ENCODE peak calls at places on chromosomes 5 and 9, in four cellular contexts. M is tibial artery, R is gastrocnemius medialis, H is PC-3. O is an unnamed sample.

GRCh38 chr5:136133416-136134383 is 1.1 kb downstream of the SMAD5 start:
- DNase-seq in M (peak; percentile 38), R (no peak), H (peak; percentile 51), O (peak; percentile 85)

GRCh38 chr9:5843450-5844249 is 10.7 kb upstream of the ERMP1 start:
- DNase-seq in M (no peak), R (no peak), H (peak; percentile 66), O (peak; percentile 67)

GRCh38 chr5:91707521-91707841 is 324.4 kb upstream of the ARRDC3 start:
- DNase-seq in M (no peak), R (no peak), H (no peak), O (no peak)

GRCh38 chr9:127204771-127205470 is 59.7 kb upstream of the GARNL3 start:
- DNase-seq in M (no peak), R (peak; percentile 78), H (peak; percentile 33), O (no peak)

GRCh38 chr5:56422060-56422762 is 189.1 kb upstream of the ANKRD55 start:
- DNase-seq in M (no peak), R (no peak), H (peak; percentile 85), O (peak; percentile 75)

GRCh38 chr5:66561366-66561990 is 34.7 kb upstream of the MAST4 start:
- DNase-seq in M (no peak), R (no peak), H (no peak), O (no peak)

GRCh38 chr5:133267601-133268000 is 215.8 kb downstream of the HSPA4 start:
- DNase-seq in M (no peak), R (no peak), H (no peak), O (peak; percentile 29)

GRCh38 chr5:137954131-137954879 is 65.0 kb downstream of the PKD2L2 start:
- DNase-seq in M (no peak), R (peak; percentile 4), H (peak; percentile 65), O (no peak)

GRCh38 chr5:150386024-150386855 is 26.5 kb downstream of the CD74 start:
- DNase-seq in M (no peak), R (no peak), H (no peak), O (no peak)

GRCh38 chr9:89639367-89639795 is 34.6 kb downstream of the GADD45G start:
- DNase-seq in M (peak; percentile 81), R (peak; percentile 88), H (no peak), O (no peak)

GRCh38 chr5:9265391-9266287 is 280.2 kb downstream of the SEMA5A start:
- DNase-seq in M (no peak), R (no peak), H (peak; percentile 84), O (peak; percentile 61)

GRCh38 chr5:36875051-36875788 is 1.3 kb upstream of the NIPBL start:
- DNase-seq in M (peak; percentile 59), R (peak; percentile 28), H (peak; percentile 57), O (peak; percentile 70)

GRCh38 chr5:120457839-120458507 is 6.1 kb upstream of the PRR16 start:
- DNase-seq in M (peak; percentile 81), R (peak; percentile 57), H (peak; percentile 78), O (peak; percentile 69)

GRCh38 chr9:71984388-71985069 is 73.1 kb downstream of the C9orf85 start:
- DNase-seq in M (no peak), R (peak; percentile 89), H (peak; percentile 46), O (no peak)

GRCh38 chr5:76801803-76802195 is 17.0 kb upstream of the F2RL1 start:
- DNase-seq in M (no peak), R (no peak), H (no peak), O (no peak)

DNA sequence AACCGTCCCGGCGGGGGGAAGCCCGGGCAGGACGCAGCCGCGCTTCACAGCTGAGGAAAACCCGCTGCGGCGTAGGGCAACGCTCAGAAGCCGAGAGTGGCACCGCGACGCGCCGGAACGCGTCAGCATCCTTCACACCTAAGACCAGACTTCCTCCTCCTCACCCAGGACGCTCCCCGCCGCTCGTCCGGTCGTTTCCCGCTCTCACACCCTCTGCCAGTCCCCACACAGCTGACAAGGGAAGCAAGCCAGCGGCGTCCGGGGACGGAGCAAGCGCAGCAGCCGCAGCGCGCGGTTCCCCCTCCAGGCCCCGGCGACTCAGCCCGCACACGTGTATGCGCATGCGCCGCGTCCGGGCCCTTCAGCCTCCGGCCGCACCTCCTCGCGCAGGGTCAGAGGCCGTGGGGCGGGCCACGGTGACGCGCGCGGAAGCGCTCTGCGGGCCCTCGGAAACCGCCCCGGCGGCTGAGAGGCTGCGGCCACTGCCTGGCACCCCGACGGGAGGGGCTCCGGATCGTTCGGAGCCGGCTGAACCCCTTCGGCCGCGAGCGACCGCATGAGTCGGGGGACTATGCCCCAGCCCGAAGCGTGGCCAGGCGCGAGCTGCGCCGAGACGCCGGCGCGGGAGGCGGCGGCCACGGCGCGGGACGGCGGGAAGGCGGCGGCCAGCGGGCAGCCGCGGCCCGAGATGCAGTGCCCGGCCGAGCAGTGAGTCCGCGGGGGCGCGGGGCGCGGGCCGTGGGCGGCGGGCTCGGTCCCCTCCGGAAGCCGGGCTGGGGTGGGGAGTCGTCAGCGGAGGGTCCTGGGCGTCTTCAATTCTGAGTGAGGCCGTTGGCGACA is at the start of gene OTULIN:
- DNase-seq in M (peak; percentile 87), R (peak; percentile 78), H (peak; percentile 94), O (peak; percentile 84)
- H3K4me1 ChIP-seq in M (peaks cover 45% of the 10 kb centered on the region), R (peaks cover 26% of the 10 kb centered on the region), H (peaks cover 50% of the 10 kb centered on the region), O (peaks cover 20% of the 10 kb centered on the region)

DNA sequence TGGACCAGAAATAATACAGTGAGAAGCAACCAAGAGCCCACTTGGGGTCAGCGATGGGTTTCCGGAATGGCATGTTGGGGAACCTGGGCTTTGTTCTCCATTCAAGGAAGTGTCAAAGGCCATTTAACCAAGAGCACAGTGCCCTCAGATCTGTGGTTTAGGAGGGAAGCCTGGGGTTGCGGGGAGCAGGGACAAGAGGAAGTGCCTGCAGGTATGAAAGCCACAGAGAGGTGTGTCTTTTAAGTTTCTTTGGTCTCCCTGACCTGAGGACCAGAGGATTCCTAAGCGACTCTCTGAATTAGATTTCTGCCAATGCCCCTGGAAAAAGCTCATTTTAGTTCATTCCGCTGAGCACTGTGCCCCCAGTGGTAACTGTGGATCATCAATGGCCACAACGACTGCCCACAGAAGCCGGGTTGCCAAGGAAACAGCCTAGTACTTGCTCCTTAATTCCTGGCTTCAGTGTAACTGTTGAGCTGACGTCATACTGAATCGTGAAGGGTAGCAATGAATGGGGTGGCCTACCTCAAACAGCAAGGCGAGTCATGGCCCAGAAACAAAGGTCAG is 107.3 kb upstream of the SPIN1 start:
- DNase-seq in M (no peak), R (no peak), H (no peak), O (peak; percentile 25)
- TF ChIP-seq CTCF in M (no peak), R (no peak), H (no peak), O (no peak)

GRCh38 chr5:177547736-177548135 is 6.6 kb downstream of the FAM193B start:
- DNase-seq in M (no peak), R (no peak), H (no peak), O (no peak)
- H3K4me1 ChIP-seq in M (peaks cover 57% of the 10 kb centered on the region), R (peaks cover 82% of the 10 kb centered on the region), H (peaks cover 33% of the 10 kb centered on the region), O (peaks cover 14% of the 10 kb centered on the region)

DNA sequence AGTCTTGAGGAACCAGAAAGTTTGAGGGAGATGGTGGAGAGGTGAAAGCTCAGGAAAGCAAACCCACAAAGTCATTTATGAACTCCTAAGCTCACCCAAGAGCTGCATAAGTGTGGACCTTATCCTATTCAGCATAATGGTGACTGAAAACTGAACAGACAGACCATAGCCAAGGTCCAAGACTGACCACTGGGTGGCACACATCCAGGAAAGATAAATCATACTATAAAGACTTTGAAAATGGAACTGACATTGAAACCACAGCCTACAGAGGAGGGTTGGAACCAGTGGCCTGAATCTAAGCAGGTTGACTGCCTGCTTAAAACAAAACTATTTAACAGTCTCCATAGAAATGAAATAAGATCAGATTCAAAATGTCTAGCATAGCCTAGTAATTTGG is 121.1 kb upstream of the RGS7BP start:
- DNase-seq in M (no peak), R (no peak), H (peak; percentile 64), O (peak; percentile 46)
- TF ChIP-seq CTCF in M (no peak), R (no peak), H (peak; percentile 65), O (peak; percentile 73)

GRCh38 chr5:139640432-139641115 is 7.6 kb upstream of the CXXC5 start:
- DNase-seq in M (peak; percentile 15), R (peak; percentile 76), H (no peak), O (peak; percentile 35)
- H3K4me1 ChIP-seq in M (peaks cover 49% of the 10 kb centered on the region), R (peaks cover 80% of the 10 kb centered on the region), H (peaks cover 54% of the 10 kb centered on the region), O (peaks cover 77% of the 10 kb centered on the region)

GRCh38 chr5:154461531-154461930 is 15.7 kb downstream of the SAP30L start:
- DNase-seq in M (no peak), R (no peak), H (peak; percentile 19), O (no peak)
- TF ChIP-seq CTCF in M (no peak), R (no peak), H (peak; percentile 30), O (peak; percentile 42)

GRCh38 chr5:68220260-68220659 is 4.7 kb downstream of the PIK3R1 start:
- DNase-seq in M (no peak), R (no peak), H (no peak), O (no peak)

GRCh38 chr5:68220914-68221313 is 5.4 kb downstream of the PIK3R1 start:
- DNase-seq in M (no peak), R (no peak), H (no peak), O (no peak)

GRCh38 chr5:68222310-68222709 is 6.8 kb downstream of the PIK3R1 start:
- DNase-seq in M (no peak), R (no peak), H (no peak), O (no peak)

GRCh38 chr5:68222824-68223354 is 7.3 kb downstream of the PIK3R1 start:
- DNase-seq in M (no peak), R (no peak), H (no peak), O (no peak)

DNA sequence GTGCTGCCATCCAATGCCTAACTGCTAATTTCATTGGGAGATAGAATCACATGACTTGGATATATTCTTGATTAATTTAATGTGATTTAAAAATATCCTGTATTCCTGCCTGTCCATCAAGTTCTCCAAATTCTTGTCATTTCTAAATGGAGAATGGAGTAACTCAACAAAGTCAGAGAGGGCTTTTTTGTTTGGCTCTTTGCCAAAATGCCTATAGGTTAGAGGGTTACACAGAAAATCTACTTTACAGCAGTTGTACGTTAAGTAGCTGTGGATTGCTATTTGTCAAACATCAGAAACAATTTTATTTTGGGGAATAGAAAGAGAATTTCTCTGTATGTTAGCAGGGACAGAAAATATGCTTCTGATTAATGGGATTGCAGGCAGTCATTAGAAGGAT is 5.9 kb downstream of the PIK3R1 start:
- DNase-seq in M (no peak), R (no peak), H (no peak), O (no peak)
- H3K4me1 ChIP-seq in M (peaks cover 62% of the 10 kb centered on the region), R (peaks cover 69% of the 10 kb centered on the region), H (no peaks in the 10 kb centered on the region), O (peaks cover 26% of the 10 kb centered on the region)

O was measured in Caco-2.